ENCODE peak calls at places on chromosome 16, in six cellular contexts. N, U, Q, F, D and R are unnamed samples.

GRCh38 chr16:22220076-22220453 is 14.0 kb downstream of the EEF2K start:
- DNase-seq in D (no peak), F (no peak), Q (no peak), N (no peak), U (no peak), R (no peak)

GRCh38 chr16:53080345-53081031 is 25.7 kb downstream of the CHD9 start:
- DNase-seq in Q (no peak), U (peak), F (peak), N (peak), D (peak), R (no peak)

GRCh38 chr16:57372372-57373116 is at the start of gene CX3CL1:
- DNase-seq in Q (no peak), F (no peak), N (peak), D (no peak), U (peak), R (no peak)

GRCh38 chr16:89015271-89015859 is 38.4 kb upstream of the CBFA2T3 start:
- DNase-seq in Q (no peak), U (no peak), F (no peak), D (no peak), N (no peak), R (no peak)

GRCh38 chr16:23678430-23679273 is at the start of gene PLK1:
- DNase-seq in Q (peak), D (peak), N (peak), F (peak), U (peak), R (peak)

GRCh38 chr16:12532871-12533610 is 270.6 kb downstream of the CPPED1 start:
- DNase-seq in F (no peak), Q (no peak), D (no peak), U (no peak), N (no peak), R (no peak)

GRCh38 chr16:85556456-85557082 is 56.6 kb upstream of the GSE1 start:
- DNase-seq in U (no peak), F (no peak), Q (no peak), D (no peak), N (peak), R (peak)

GRCh38 chr16:3158014-3158497 is 23.2 kb downstream of the ZNF213 start:
- DNase-seq in Q (no peak), N (no peak), D (no peak), U (no peak), F (no peak), R (peak)

GRCh38 chr16:4612977-4613635 is 1.6 kb downstream of the UBALD1 start:
- DNase-seq in U (no peak), F (no peak), Q (no peak), D (no peak), N (no peak), R (no peak)

GRCh38 chr16:11232852-11233726 is 22.9 kb downstream of the SOCS1 start:
- DNase-seq in F (no peak), D (no peak), U (no peak), Q (no peak), N (peak), R (peak)

GRCh38 chr16:52591441-52592215 is 44.7 kb upstream of the TOX3 start:
- DNase-seq in U (no peak), Q (no peak), F (no peak), D (no peak), N (no peak), R (no peak)

GRCh38 chr16:77877712-77878111 is 89.3 kb downstream of the VAT1L start:
- DNase-seq in Q (no peak), N (no peak), D (no peak), U (peak), F (no peak), R (no peak)

GRCh38 chr16:56277040-56277439 is 85.8 kb downstream of the GNAO1 start:
- DNase-seq in N (no peak), Q (no peak), F (no peak), D (no peak), U (no peak), R (no peak)

GRCh38 chr16:7218936-7219335 is 113.7 kb upstream of the RBFOX1 start:
- DNase-seq in D (no peak), F (no peak), N (no peak), U (no peak), Q (no peak), R (no peak)

GRCh38 chr16:75559564-75560372 is 3.7 kb upstream of the TMEM231 start:
- DNase-seq in N (no peak), Q (no peak), F (no peak), D (peak), U (peak), R (no peak)

GRCh38 chr16:57092786-57093301 is 461 bp downstream of the CPNE2 start:
- DNase-seq in D (no peak), U (no peak), Q (peak), F (no peak), N (no peak), R (peak)

DNA sequence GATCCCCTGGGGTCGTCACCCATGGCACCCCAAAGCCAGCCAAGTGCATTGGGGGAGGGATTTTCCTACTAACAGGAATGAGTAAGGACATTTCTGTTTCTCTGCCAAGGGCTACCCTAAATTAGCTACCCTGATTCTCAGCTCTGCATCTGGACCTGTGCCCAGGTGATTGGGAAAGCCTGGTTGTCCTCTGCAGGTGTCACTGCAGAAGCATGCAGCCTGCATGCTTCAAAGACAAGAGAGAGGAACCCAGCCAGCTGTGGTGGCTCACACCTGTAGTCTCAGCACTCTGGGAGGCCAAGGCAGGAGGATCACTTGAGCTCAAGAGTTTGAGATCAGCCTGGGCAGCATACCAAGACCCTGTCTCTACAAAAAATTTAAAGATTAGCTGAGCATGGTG is 19.6 kb downstream of the BEAN1 start:
- DNase-seq in Q (no peak), U (no peak), F (no peak), N (no peak), D (no peak), R (no peak)
- TF ChIP-seq CTCF in Q (no peak), U (no peak), F (no peak), N (no peak), D (no peak), R (no peak)

DNA sequence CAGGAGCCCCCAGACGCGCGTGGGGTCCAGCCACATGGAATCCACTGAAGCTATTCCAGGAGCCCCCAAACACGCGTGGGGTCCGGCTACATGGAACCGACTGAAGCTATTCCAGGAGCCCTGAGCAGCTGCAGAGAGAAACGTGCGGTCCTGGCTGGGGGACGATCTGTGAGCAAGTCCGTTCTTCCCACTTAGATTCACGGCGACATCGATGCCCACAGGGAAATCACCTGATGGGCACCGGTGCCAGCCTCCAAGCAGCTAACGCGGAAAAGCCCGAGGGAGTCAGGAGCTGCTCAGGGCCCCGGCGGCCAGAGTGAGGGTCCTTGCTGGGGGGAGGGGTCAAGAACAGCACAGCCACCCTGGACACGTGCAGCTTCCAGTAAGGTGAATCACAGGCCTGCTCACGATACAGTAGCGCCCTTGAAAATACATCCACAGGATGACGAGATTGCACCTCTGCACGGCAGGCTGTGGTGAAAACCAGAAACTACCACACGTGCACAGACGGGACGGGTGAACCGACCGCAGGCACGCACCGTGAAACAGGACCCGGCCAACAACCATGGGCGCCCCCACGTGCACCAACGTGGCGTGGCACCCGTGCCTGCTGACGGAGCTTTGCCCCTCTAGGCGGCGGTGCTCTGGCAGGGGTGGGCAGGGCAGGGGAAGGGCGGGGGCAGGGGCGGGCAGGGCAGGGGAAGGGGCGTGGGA is 77.7 kb upstream of the GNG13 start:
- DNase-seq in D (no peak), F (no peak), N (no peak), Q (no peak), U (no peak), R (no peak)
- TF ChIP-seq CTCF in D (no peak), F (peak), N (no peak), Q (no peak), U (no peak), R (no peak)

DNA sequence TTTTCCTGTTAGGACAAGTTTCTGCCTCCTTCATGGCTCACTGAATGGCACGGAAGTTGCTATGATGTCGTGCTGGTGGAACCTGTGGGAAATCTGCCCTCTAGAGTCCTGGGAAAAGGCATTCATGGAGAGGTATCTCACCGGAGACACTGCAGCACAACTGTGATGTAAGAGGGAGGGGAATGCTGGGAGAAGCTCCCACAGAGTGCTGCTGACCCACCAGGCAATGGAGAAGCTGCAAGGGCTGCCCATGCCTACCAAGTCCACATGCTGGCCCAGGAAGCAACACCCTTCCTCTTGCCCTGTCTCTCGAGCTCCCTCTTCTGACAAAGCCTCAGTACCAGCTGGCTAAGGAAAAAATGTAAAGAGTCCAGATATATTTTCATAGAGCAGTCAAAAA is 45.2 kb upstream of the SLC5A11 start:
- DNase-seq in D (no peak), F (no peak), U (peak), Q (no peak), N (no peak), R (no peak)
- TF ChIP-seq CTCF in D (peak), F (peak), U (peak), Q (no peak), N (no peak), R (no peak)

GRCh38 chr16:81494434-81494806 is 49.8 kb downstream of the CMIP start:
- DNase-seq in N (no peak), Q (no peak), F (no peak), D (no peak), U (no peak), R (no peak)

GRCh38 chr16:81494888-81495287 is 50.3 kb downstream of the CMIP start:
- DNase-seq in U (no peak), F (no peak), N (no peak), D (no peak), Q (no peak), R (no peak)

GRCh38 chr16:81493755-81494433 is 49.3 kb downstream of the CMIP start:
- DNase-seq in Q (no peak), F (peak), N (no peak), U (peak), D (no peak), R (no peak)

GRCh38 chr16:81496742-81497141 is 52.1 kb downstream of the CMIP start:
- DNase-seq in Q (no peak), D (no peak), N (no peak), F (no peak), U (no peak), R (no peak)

DNA sequence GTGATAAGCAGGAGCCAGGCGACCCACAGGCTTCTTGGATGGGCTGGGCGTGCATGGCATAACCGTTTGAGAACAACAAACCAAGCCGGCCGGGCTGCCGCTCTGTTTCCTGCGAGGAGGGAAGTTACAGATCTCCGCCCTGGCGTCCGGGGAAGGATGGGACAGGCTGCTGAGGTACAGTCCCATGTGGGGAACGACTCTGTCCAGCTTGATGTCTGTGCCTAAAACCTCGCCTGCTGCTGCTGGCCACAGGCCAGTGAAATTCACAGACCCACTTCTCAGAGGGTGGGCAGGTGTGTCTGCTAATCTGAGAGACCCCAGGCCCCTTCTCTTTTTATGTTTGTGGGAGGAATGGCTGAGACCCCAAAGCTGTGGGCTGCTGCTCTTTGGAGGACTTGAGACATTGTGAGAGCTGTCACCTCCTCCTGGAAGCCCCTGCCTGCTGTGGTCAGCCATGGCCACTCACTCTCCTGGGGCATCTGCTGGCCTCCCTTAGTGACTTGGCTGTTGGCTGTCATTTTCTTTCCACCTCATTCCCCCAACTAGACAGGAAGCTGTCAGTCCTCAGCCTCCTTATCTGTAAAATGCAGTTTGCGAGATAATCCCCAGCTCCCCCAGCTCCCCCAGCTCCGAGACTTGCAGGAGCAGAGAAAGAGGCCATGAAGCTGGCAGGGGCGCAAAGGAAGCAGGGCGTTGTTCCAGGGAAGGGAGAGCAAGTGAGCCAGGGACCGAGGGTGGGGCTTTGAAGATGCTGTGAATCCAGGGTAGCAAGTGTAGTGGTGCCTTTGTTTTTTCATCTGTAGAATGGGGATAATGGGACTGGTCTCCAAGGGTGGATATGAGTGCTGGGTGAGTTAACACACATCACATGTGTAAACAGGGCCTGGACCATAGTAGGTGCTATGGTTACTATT is 51.0 kb downstream of the CMIP start:
- DNase-seq in Q (no peak), D (no peak), N (peak), F (no peak), U (no peak), R (no peak)
- TF ChIP-seq CTCF in Q (no peak), D (no peak), N (no peak), F (no peak), U (no peak), R (no peak)

DNA sequence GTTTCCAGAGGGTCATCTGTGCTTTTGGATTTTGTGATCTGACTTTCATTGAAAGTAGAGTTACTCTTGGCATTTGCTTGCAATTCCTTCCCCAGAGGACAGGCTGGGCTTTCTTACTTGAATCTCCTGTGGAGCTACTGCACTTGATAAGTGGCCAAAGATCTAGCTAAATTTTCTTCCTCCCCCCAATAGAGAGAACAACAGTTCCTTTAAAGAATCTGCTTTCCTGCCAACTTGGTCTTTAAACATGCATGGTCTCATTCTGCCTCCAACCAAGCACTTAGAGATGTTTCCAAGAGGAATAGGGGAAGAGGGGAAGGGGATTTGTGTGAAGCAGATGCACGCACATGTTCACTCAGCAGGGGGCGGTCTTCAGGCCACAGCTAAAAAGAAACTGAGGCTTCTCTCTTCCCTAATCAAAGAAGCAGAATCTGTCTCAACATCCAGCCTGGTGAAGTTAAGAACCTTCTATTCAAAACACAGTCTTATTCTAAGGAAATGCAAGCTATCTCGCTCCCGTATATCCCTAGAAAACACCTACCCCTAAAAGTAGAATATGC is 229.6 kb downstream of the ZFHX3 start:
- DNase-seq in U (no peak), F (no peak), N (no peak), Q (no peak), D (no peak), R (no peak)
- TF ChIP-seq CTCF in U (peak), F (peak), N (no peak), Q (no peak), D (no peak), R (peak)

GRCh38 chr16:116015-116414 is 22.5 kb downstream of the NPRL3 start:
- DNase-seq in U (no peak), N (no peak), Q (no peak), F (no peak), D (no peak), R (no peak)

GRCh38 chr16:119835-120234 is 18.6 kb downstream of the NPRL3 start:
- DNase-seq in D (no peak), N (no peak), Q (no peak), U (no peak), F (no peak), R (no peak)

GRCh38 chr16:118857-119256 is 19.6 kb downstream of the NPRL3 start:
- DNase-seq in U (no peak), F (no peak), D (no peak), N (no peak), Q (no peak), R (no peak)

GRCh38 chr16:122342-122741 is 16.1 kb downstream of the NPRL3 start:
- DNase-seq in Q (no peak), F (no peak), N (no peak), U (no peak), D (no peak), R (no peak)

GRCh38 chr16:117381-118365 is 20.8 kb downstream of the NPRL3 start:
- DNase-seq in F (no peak), N (no peak), Q (no peak), D (no peak), U (no peak), R (peak)
- TF ChIP-seq CTCF in F (peak), N (peak), Q (no peak), D (peak), U (peak), R (peak)

DNA sequence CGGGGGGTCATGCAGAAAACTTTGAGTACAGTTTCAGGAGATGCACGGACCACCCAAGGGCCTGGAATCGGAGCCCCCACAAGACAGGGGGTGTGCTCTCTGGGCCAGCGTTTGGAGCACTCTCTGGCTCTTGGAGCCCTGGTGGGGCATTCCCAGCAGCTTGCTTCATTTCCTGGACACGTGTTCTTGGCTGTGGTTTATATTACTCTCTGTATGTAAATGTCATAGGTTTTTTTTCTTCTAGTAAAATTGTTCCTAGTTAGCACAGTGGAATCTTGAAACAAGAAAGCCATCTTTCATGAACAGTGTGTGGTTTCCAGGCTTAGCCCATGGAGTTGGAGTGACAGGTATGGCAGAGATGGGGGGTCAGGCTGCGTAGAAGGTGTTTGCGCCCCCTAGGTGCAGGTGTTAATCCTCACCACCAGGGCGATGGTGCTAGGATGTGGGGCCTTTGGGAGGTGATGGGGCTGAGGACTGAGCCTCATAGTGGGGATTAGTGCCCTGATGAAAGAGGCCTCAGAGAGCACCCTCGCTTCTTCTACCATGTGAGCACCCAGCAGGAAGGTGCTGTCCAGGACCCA is 79.8 kb downstream of the JPH3 start:
- DNase-seq in D (peak), Q (no peak), F (peak), U (peak), N (no peak), R (peak)
- TF ChIP-seq CTCF in D (peak), Q (no peak), F (peak), U (peak), N (no peak), R (peak)

GRCh38 chr16:79137528-79137927 is 463.0 kb downstream of the MAF start:
- DNase-seq in D (no peak), N (no peak), U (no peak), F (no peak), Q (no peak), R (no peak)

GRCh38 chr16:79139799-79140198 is 460.7 kb downstream of the MAF start:
- DNase-seq in U (no peak), Q (no peak), N (no peak), D (no peak), F (no peak), R (no peak)

DNA sequence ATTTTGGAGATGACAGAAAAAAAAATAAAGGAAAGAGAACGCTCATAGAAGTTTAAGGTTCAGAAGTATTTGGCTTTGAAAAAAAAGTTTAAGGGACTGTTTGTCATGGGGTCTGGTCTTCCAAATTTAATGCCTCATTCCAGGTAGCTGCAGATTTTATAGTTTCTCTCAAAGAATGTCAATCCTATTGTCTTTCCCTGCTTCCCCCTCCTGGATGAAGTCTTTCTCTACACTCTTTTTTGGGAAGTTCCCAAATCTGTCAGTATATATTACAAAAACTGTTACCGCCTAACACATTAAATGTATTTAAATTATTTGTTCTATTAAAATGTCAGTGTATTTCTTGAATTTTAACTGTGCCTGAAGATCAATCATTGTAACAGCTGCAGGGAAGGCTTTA is 457.5 kb downstream of the MAF start:
- DNase-seq in U (no peak), D (no peak), N (no peak), Q (no peak), F (no peak), R (no peak)
- TF ChIP-seq CTCF in U (no peak), D (no peak), N (no peak), Q (no peak), F (no peak), R (no peak)

GRCh38 chr16:70638814-70639792 is 7.3 kb upstream of the IL34 start:
- DNase-seq in D (no peak), U (peak), Q (no peak), F (no peak), N (no peak), R (no peak)
- TF ChIP-seq CTCF in D (no peak), U (peak), Q (no peak), F (no peak), N (no peak), R (no peak)